ENCODE peak calls at places on chromosomes 12 and 14, in four cellular contexts. One of them, this sample, is unnamed. For H3K27me3, the result is how much of the 10 kb centered on the place peaks cover.

GRCh38 chr12:2539938-2540337 is 254.8 kb upstream of the FKBP4 start:
- DNase-seq in GM12878: no peak
- DNase-seq in H1: no peak
- DNase-seq in HepG2: no peak
- DNase-seq in this sample: no peak

GRCh38 chr12:92445253-92446081 is 257.3 kb upstream of the PLEKHG7 start:
- DNase-seq in GM12878: peak
- DNase-seq in H1: no peak
- DNase-seq in HepG2: no peak
- DNase-seq in this sample: no peak

GRCh38 chr12:70920251-70920851 is at the start of gene PTPRR:
- DNase-seq in GM12878: no peak
- DNase-seq in H1: peak
- DNase-seq in HepG2: no peak
- DNase-seq in this sample: no peak

GRCh38 chr12:117850048-117850447 is 118.7 kb downstream of the KSR2 start:
- DNase-seq in GM12878: no peak
- DNase-seq in H1: peak
- DNase-seq in HepG2: peak
- DNase-seq in this sample: peak

GRCh38 chr12:90166671-90167070 is 458.0 kb upstream of the ATP2B1 start:
- DNase-seq in GM12878: no peak
- DNase-seq in H1: no peak
- DNase-seq in HepG2: no peak
- DNase-seq in this sample: no peak

GRCh38 chr12:33795536-33795935 is 226.8 kb upstream of the ALG10 start:
- DNase-seq in GM12878: no peak
- DNase-seq in H1: no peak
- DNase-seq in HepG2: no peak
- DNase-seq in this sample: no peak

GRCh38 chr14:74867673-74868072 is 8.3 kb downstream of the PROX2 start:
- DNase-seq in GM12878: no peak
- DNase-seq in H1: no peak
- DNase-seq in HepG2: no peak
- DNase-seq in this sample: no peak

GRCh38 chr12:107767466-107767865 is 6.5 kb upstream of the PRDM4 start:
- DNase-seq in GM12878: no peak
- DNase-seq in H1: no peak
- DNase-seq in HepG2: no peak
- DNase-seq in this sample: no peak

GRCh38 chr14:35333347-35333730 is 41.2 kb downstream of the PSMA6 start:
- DNase-seq in GM12878: no peak
- DNase-seq in H1: peak
- DNase-seq in HepG2: no peak
- DNase-seq in this sample: peak

GRCh38 chr14:102262894-102263462 is 42.0 kb downstream of the MOK start:
- DNase-seq in GM12878: no peak
- DNase-seq in H1: peak
- DNase-seq in HepG2: peak
- DNase-seq in this sample: no peak

GRCh38 chr12:108425238-108425795 is 86.2 kb upstream of the CMKLR1 start:
- DNase-seq in GM12878: no peak
- DNase-seq in H1: peak
- DNase-seq in HepG2: no peak
- DNase-seq in this sample: no peak

GRCh38 chr14:40336846-40337245 is 904.6 kb upstream of the FBXO33 start:
- DNase-seq in GM12878: no peak
- DNase-seq in H1: no peak
- DNase-seq in HepG2: no peak
- DNase-seq in this sample: no peak

GRCh38 chr12:130160711-130161231 is 1.5 kb upstream of the FZD10 start:
- DNase-seq in GM12878: no peak
- DNase-seq in H1: no peak
- DNase-seq in HepG2: no peak
- DNase-seq in this sample: no peak

GRCh38 chr14:104869669-104870367 is 4.8 kb downstream of the CEP170B start:
- DNase-seq in GM12878: no peak
- DNase-seq in H1: no peak
- DNase-seq in HepG2: no peak
- DNase-seq in this sample: no peak

GRCh38 chr14:91968280-91968679 is 20.8 kb upstream of the FBLN5 start:
- DNase-seq in GM12878: no peak
- DNase-seq in H1: no peak
- DNase-seq in HepG2: no peak
- DNase-seq in this sample: no peak

GRCh38 chr12:94150483-94151225 is 2.3 kb downstream of the PLXNC1 start:
- DNase-seq in GM12878: no peak
- DNase-seq in H1: no peak
- DNase-seq in HepG2: no peak
- DNase-seq in this sample: no peak

GRCh38 chr12:64650762-64651161 is 40.5 kb downstream of the RASSF3 start:
- DNase-seq in GM12878: no peak
- DNase-seq in H1: no peak
- DNase-seq in HepG2: no peak
- DNase-seq in this sample: no peak

GRCh38 chr12:122282066-122282465 is 15.8 kb upstream of the VPS33A start:
- DNase-seq in GM12878: no peak
- DNase-seq in H1: no peak
- DNase-seq in HepG2: no peak
- DNase-seq in this sample: no peak

GRCh38 chr12:31118831-31119530 is 45.3 kb downstream of the DDX11 start:
- DNase-seq in GM12878: no peak
- DNase-seq in H1: peak
- DNase-seq in HepG2: no peak
- DNase-seq in this sample: peak

GRCh38 chr14:22981090-22982012 is 1.0 kb downstream of the AJUBA start:
- DNase-seq in GM12878: no peak
- DNase-seq in H1: peak
- DNase-seq in HepG2: no peak
- DNase-seq in this sample: no peak

GRCh38 chr12:94516985-94517384 is 57.3 kb upstream of the CEP83 start:
- DNase-seq in GM12878: no peak
- DNase-seq in H1: no peak
- DNase-seq in HepG2: peak
- DNase-seq in this sample: no peak

GRCh38 chr14:24483604-24484252 is 24.3 kb downstream of the CMA1 start:
- DNase-seq in GM12878: no peak
- DNase-seq in H1: no peak
- DNase-seq in HepG2: no peak
- DNase-seq in this sample: no peak

GRCh38 chr12:60535363-60535762 is 939.5 kb downstream of the SLC16A7 start:
- DNase-seq in GM12878: no peak
- DNase-seq in H1: no peak
- DNase-seq in HepG2: no peak
- DNase-seq in this sample: no peak

GRCh38 chr14:52110441-52111086 is 41.7 kb upstream of the NID2 start:
- DNase-seq in GM12878: no peak
- DNase-seq in H1: no peak
- DNase-seq in HepG2: no peak
- DNase-seq in this sample: no peak

GRCh38 chr12:117100251-117100650 is 1.0 kb upstream of the TESC start:
- DNase-seq in GM12878: no peak
- DNase-seq in H1: no peak
- DNase-seq in HepG2: no peak
- DNase-seq in this sample: peak

GRCh38 chr14:89117017-89117416 is 292.6 kb downstream of the TTC8 start:
- DNase-seq in GM12878: no peak
- DNase-seq in H1: no peak
- DNase-seq in HepG2: no peak
- DNase-seq in this sample: no peak

GRCh38 chr14:67618617-67619063 is 1.1 kb upstream of the ARG2 start:
- DNase-seq in GM12878: no peak
- DNase-seq in H1: no peak
- DNase-seq in HepG2: peak
- DNase-seq in this sample: peak

GRCh38 chr12:10491766-10492165 is 13.9 kb upstream of the EIF2S3B start:
- DNase-seq in GM12878: no peak
- DNase-seq in H1: no peak
- DNase-seq in HepG2: no peak
- DNase-seq in this sample: no peak

GRCh38 chr14:70086685-70087379 is 101.9 kb downstream of the SLC8A3 start:
- DNase-seq in GM12878: no peak
- DNase-seq in H1: no peak
- DNase-seq in HepG2: peak
- DNase-seq in this sample: no peak

GRCh38 chr12:94245984-94246383 is 97.6 kb downstream of the PLXNC1 start:
- DNase-seq in GM12878: no peak
- DNase-seq in H1: no peak
- DNase-seq in HepG2: no peak
- DNase-seq in this sample: no peak

GRCh38 chr14:106844608-106845285 is 1318.4 kb downstream of the TMEM121 start:
- DNase-seq in GM12878: no peak
- DNase-seq in H1: no peak
- DNase-seq in HepG2: peak
- DNase-seq in this sample: peak

GRCh38 chr12:56374726-56375597 is 12.3 kb upstream of the APOF start:
- DNase-seq in GM12878: no peak
- DNase-seq in H1: no peak
- DNase-seq in HepG2: peak
- DNase-seq in this sample: no peak

GRCh38 chr12:7709969-7710368 is 1.3 kb upstream of the DPPA3 start:
- DNase-seq in GM12878: no peak
- DNase-seq in H1: no peak
- DNase-seq in HepG2: no peak
- DNase-seq in this sample: no peak

GRCh38 chr14:29536886-29537511 is 390.6 kb downstream of the PRKD1 start:
- DNase-seq in GM12878: no peak
- DNase-seq in H1: no peak
- DNase-seq in HepG2: peak
- DNase-seq in this sample: no peak

DNA sequence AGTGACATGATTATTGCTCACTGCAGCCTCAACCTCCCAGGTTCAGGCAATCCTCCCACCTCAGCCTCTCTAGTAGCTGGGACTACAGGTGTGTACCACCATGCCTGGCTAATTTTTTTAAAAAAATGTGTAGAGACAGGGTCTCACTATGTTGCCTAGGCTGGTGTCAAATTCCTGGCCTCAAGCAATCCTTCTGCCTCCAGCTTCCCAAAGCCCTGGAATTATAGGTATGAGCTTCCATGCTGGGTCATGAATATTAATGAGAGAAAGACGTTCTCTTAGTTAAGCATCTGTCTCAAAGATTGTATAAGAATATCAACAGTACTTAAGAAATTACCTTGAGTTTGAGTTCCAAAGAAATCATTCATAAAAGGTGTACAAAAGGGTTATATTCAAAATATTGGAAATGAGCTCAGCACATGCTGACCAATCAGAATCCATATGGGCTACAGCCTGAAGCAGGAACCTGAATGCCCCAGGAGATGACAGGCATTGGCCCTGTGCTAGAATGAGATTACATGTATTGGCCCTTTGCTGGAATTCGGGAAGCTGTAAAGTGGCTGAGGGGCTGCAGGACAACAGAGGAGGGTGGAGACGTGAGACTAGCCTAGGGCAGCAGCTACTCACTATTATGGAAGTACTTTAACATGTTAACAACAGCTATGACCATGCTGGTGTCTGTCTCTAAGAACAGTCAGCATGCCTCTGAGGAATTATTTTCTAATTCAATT is 157.0 kb upstream of the CPNE8 start:
- DNase-seq in GM12878: no peak
- DNase-seq in H1: no peak
- DNase-seq in HepG2: no peak
- DNase-seq in this sample: no peak
- TF ChIP-seq KDM1A in GM12878: no peak
- TF ChIP-seq KDM1A in H1: no peak
- TF ChIP-seq KDM1A in HepG2: no peak
- TF ChIP-seq KDM1A in this sample: no peak

DNA sequence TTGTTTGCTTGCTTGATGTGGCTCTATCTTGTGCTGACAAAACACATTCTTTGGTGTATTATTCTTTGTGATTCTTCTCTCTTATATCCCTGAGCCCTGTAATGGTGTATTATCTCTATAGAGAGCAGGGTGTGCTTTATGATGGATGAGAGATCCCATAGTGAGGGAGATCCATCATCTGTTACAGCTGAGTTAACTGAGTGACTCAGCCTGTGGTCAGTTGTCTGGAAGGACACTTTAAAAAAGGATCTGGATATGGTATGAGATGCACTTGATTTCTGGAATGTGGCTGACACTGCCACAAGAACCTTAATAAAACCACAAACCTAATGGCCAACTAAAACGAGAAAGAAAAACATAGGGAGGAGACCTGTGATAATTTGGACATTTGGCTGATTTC is 461.4 kb upstream of the SYT1 start:
- DNase-seq in GM12878: no peak
- DNase-seq in H1: no peak
- DNase-seq in HepG2: no peak
- DNase-seq in this sample: no peak
- TF ChIP-seq CHD2 in GM12878: no peak
- TF ChIP-seq CHD2 in H1: no peak
- TF ChIP-seq CHD2 in HepG2: no peak
- TF ChIP-seq CHD2 in this sample: no peak

DNA sequence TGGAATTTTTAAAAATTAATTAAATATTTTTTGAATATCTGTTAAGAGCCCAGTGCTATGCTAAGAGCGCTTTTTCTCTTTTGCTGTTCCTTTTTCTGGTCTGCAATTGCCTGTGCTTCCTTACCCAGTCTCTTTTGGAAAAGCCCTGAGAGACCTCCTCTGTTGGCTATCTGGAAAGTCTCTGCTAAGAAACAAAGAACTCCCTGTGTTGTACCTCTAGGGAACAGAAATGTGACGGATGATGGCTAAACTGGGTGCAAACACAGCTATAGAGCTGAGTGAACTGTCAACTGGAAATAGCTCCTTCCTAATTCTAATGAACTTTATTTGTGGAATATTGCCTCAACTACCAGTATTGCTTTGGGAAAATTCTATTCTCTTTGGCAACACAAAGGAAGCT is 261.6 kb upstream of the NOVA1 start:
- DNase-seq in GM12878: no peak
- DNase-seq in H1: no peak
- DNase-seq in HepG2: no peak
- DNase-seq in this sample: no peak
- H3K27me3 ChIP-seq in GM12878: under half
- H3K27me3 ChIP-seq in H1: under half
- H3K27me3 ChIP-seq in HepG2: under half
- H3K27me3 ChIP-seq in this sample: under half

DNA sequence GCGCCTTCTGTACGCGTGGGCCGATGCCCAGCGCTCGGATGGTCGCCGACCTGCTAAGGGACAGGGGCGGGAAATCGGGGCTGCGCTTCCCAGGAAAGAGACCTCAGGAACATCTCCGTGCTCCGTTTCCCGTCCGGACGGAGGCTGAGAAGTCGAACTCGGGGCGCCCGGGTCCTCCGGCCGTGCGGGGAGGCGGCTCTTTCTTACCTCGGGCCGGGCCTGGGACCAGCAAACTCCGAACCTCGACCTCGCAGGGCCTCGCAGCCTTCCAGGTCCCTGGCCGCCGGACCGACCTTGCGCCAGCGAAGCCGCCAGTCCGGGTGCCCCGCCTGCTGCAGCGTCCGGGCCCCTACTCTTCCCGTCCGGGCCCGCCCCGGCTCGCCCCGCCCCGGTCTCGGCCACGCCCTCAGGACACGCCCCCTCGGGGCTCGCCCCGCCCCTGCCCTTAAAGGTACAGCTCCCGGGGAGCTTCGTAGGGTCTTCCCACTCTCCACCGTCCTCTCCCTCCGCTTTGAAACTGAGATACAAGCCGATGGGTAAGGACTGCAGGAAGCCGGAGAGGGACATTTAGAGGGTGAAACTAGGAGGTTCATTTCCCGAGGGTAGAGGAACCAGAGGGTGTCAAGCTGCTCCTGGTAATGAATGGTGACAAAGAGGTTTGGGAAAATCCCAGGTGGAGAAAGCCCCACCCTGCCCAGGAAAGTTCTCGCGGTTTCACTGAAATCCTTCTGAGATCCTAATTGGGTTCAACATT is at the start of gene SLC8B1:
- DNase-seq in GM12878: no peak
- DNase-seq in H1: peak
- DNase-seq in HepG2: peak
- DNase-seq in this sample: peak
- TF ChIP-seq KDM1A in GM12878: no peak
- TF ChIP-seq KDM1A in H1: no peak
- TF ChIP-seq KDM1A in HepG2: no peak
- TF ChIP-seq KDM1A in this sample: no peak